ENCODE peak calls at places on chromosomes 3 and 15, in eight cellular contexts. One of them, this sample, is unnamed.

GRCh38 chr15:67480741-67481140 is 40.2 kb upstream of the C15orf61 start:
- DNase-seq in GM23338: no peak
- DNase-seq in colonic mucosa: no peak
- DNase-seq in B cell: no peak
- DNase-seq in AG10803: peak
- DNase-seq in MCF 10A: no peak
- DNase-seq in activated B cell treated with CpG ODN at 0.5 μM for 24 hours: no peak
- DNase-seq in Panc1: no peak
- DNase-seq in this sample: no peak

GRCh38 chr15:65981837-65982696 is 112.8 kb downstream of the RAB11A start:
- DNase-seq in GM23338: peak
- DNase-seq in colonic mucosa: peak
- DNase-seq in B cell: peak
- DNase-seq in AG10803: no peak
- DNase-seq in MCF 10A: peak
- DNase-seq in activated B cell treated with CpG ODN at 0.5 μM for 24 hours: peak
- DNase-seq in Panc1: no peak
- DNase-seq in this sample: no peak

GRCh38 chr3:88987786-88988185 is 119.6 kb upstream of the EPHA3 start:
- DNase-seq in GM23338: no peak
- DNase-seq in colonic mucosa: no peak
- DNase-seq in B cell: no peak
- DNase-seq in AG10803: peak
- DNase-seq in MCF 10A: no peak
- DNase-seq in activated B cell treated with CpG ODN at 0.5 μM for 24 hours: no peak
- DNase-seq in Panc1: no peak
- DNase-seq in this sample: no peak

GRCh38 chr15:50911001-50911400 is 2.5 kb downstream of the AP4E1 start:
- DNase-seq in GM23338: no peak
- DNase-seq in colonic mucosa: no peak
- DNase-seq in B cell: no peak
- DNase-seq in AG10803: peak
- DNase-seq in MCF 10A: no peak
- DNase-seq in activated B cell treated with CpG ODN at 0.5 μM for 24 hours: no peak
- DNase-seq in Panc1: no peak
- DNase-seq in this sample: no peak

GRCh38 chr3:8110966-8111798 is 390.4 kb upstream of the LMCD1 start:
- DNase-seq in GM23338: peak
- DNase-seq in colonic mucosa: peak
- DNase-seq in B cell: peak
- DNase-seq in AG10803: peak
- DNase-seq in MCF 10A: peak
- DNase-seq in activated B cell treated with CpG ODN at 0.5 μM for 24 hours: no peak
- DNase-seq in Panc1: peak
- DNase-seq in this sample: peak

GRCh38 chr3:58206406-58207011 is 4.3 kb downstream of the DNASE1L3 start:
- DNase-seq in GM23338: no peak
- DNase-seq in colonic mucosa: no peak
- DNase-seq in B cell: no peak
- DNase-seq in AG10803: peak
- DNase-seq in MCF 10A: peak
- DNase-seq in activated B cell treated with CpG ODN at 0.5 μM for 24 hours: no peak
- DNase-seq in Panc1: no peak
- DNase-seq in this sample: no peak

GRCh38 chr3:50656417-50657195 is 18.1 kb upstream of the DOCK3 start:
- DNase-seq in GM23338: no peak
- DNase-seq in colonic mucosa: no peak
- DNase-seq in B cell: no peak
- DNase-seq in AG10803: no peak
- DNase-seq in MCF 10A: no peak
- DNase-seq in activated B cell treated with CpG ODN at 0.5 μM for 24 hours: no peak
- DNase-seq in Panc1: no peak
- DNase-seq in this sample: no peak

GRCh38 chr3:48459773-48460516 is 13.4 kb downstream of the ATRIP start:
- DNase-seq in GM23338: no peak
- DNase-seq in colonic mucosa: no peak
- DNase-seq in B cell: no peak
- DNase-seq in AG10803: no peak
- DNase-seq in MCF 10A: no peak
- DNase-seq in activated B cell treated with CpG ODN at 0.5 μM for 24 hours: no peak
- DNase-seq in Panc1: no peak
- DNase-seq in this sample: no peak

GRCh38 chr3:16898595-16899395 is 14.0 kb downstream of the PLCL2 start:
- DNase-seq in GM23338: no peak
- DNase-seq in colonic mucosa: no peak
- DNase-seq in B cell: no peak
- DNase-seq in AG10803: no peak
- DNase-seq in MCF 10A: no peak
- DNase-seq in activated B cell treated with CpG ODN at 0.5 μM for 24 hours: no peak
- DNase-seq in Panc1: no peak
- DNase-seq in this sample: no peak

GRCh38 chr3:14487821-14488220 is 52.3 kb downstream of the GRIP2 start:
- DNase-seq in GM23338: no peak
- DNase-seq in colonic mucosa: no peak
- DNase-seq in B cell: no peak
- DNase-seq in AG10803: no peak
- DNase-seq in MCF 10A: no peak
- DNase-seq in activated B cell treated with CpG ODN at 0.5 μM for 24 hours: no peak
- DNase-seq in Panc1: no peak
- DNase-seq in this sample: no peak

GRCh38 chr15:85615930-85616329 is 178.8 kb downstream of the KLHL25 start:
- DNase-seq in GM23338: peak
- DNase-seq in colonic mucosa: peak
- DNase-seq in B cell: peak
- DNase-seq in AG10803: peak
- DNase-seq in MCF 10A: peak
- DNase-seq in activated B cell treated with CpG ODN at 0.5 μM for 24 hours: no peak
- DNase-seq in Panc1: no peak
- DNase-seq in this sample: no peak

GRCh38 chr3:73623316-73623715 is 1.4 kb downstream of the PDZRN3 start:
- DNase-seq in GM23338: no peak
- DNase-seq in colonic mucosa: no peak
- DNase-seq in B cell: no peak
- DNase-seq in AG10803: no peak
- DNase-seq in MCF 10A: no peak
- DNase-seq in activated B cell treated with CpG ODN at 0.5 μM for 24 hours: no peak
- DNase-seq in Panc1: no peak
- DNase-seq in this sample: no peak

GRCh38 chr15:92000709-92001108 is 147.2 kb downstream of the SLCO3A1 start:
- DNase-seq in GM23338: peak
- DNase-seq in colonic mucosa: no peak
- DNase-seq in B cell: no peak
- DNase-seq in AG10803: no peak
- DNase-seq in MCF 10A: no peak
- DNase-seq in activated B cell treated with CpG ODN at 0.5 μM for 24 hours: no peak
- DNase-seq in Panc1: no peak
- DNase-seq in this sample: no peak

GRCh38 chr15:42879390-42879912 is 41.1 kb downstream of the TTBK2 start:
- DNase-seq in GM23338: no peak
- DNase-seq in colonic mucosa: no peak
- DNase-seq in B cell: no peak
- DNase-seq in AG10803: no peak
- DNase-seq in MCF 10A: no peak
- DNase-seq in activated B cell treated with CpG ODN at 0.5 μM for 24 hours: no peak
- DNase-seq in Panc1: no peak
- DNase-seq in this sample: no peak

GRCh38 chr3:123447749-123448502 is 964 bp downstream of the ADCY5 start:
- DNase-seq in GM23338: peak
- DNase-seq in colonic mucosa: no peak
- DNase-seq in B cell: peak
- DNase-seq in AG10803: no peak
- DNase-seq in MCF 10A: no peak
- DNase-seq in activated B cell treated with CpG ODN at 0.5 μM for 24 hours: peak
- DNase-seq in Panc1: no peak
- DNase-seq in this sample: peak

GRCh38 chr3:49639551-49639950 is 34.6 kb upstream of the APEH start:
- DNase-seq in GM23338: no peak
- DNase-seq in colonic mucosa: no peak
- DNase-seq in B cell: no peak
- DNase-seq in AG10803: peak
- DNase-seq in MCF 10A: no peak
- DNase-seq in activated B cell treated with CpG ODN at 0.5 μM for 24 hours: no peak
- DNase-seq in Panc1: no peak
- DNase-seq in this sample: no peak

GRCh38 chr3:123627673-123628670 is 43.1 kb upstream of the HACD2 start:
- DNase-seq in GM23338: no peak
- DNase-seq in colonic mucosa: no peak
- DNase-seq in B cell: no peak
- DNase-seq in AG10803: no peak
- DNase-seq in MCF 10A: peak
- DNase-seq in activated B cell treated with CpG ODN at 0.5 μM for 24 hours: no peak
- DNase-seq in Panc1: no peak
- DNase-seq in this sample: no peak

GRCh38 chr15:58361291-58361759 is 70.5 kb upstream of the LIPC start:
- DNase-seq in GM23338: no peak
- DNase-seq in colonic mucosa: no peak
- DNase-seq in B cell: no peak
- DNase-seq in AG10803: peak
- DNase-seq in MCF 10A: peak
- DNase-seq in activated B cell treated with CpG ODN at 0.5 μM for 24 hours: no peak
- DNase-seq in Panc1: no peak
- DNase-seq in this sample: no peak

GRCh38 chr15:101613130-101614000 is 38.8 kb downstream of the TM2D3 start:
- DNase-seq in GM23338: no peak
- DNase-seq in colonic mucosa: peak
- DNase-seq in B cell: no peak
- DNase-seq in AG10803: no peak
- DNase-seq in MCF 10A: peak
- DNase-seq in activated B cell treated with CpG ODN at 0.5 μM for 24 hours: no peak
- DNase-seq in Panc1: no peak
- DNase-seq in this sample: no peak

GRCh38 chr15:86743283-86743903 is 663.7 kb downstream of the AGBL1 start:
- DNase-seq in GM23338: peak
- DNase-seq in colonic mucosa: peak
- DNase-seq in B cell: no peak
- DNase-seq in AG10803: no peak
- DNase-seq in MCF 10A: peak
- DNase-seq in activated B cell treated with CpG ODN at 0.5 μM for 24 hours: no peak
- DNase-seq in Panc1: peak
- DNase-seq in this sample: peak

GRCh38 chr15:57438166-57438565 is 61.9 kb downstream of the CGNL1 start:
- DNase-seq in GM23338: no peak
- DNase-seq in colonic mucosa: no peak
- DNase-seq in B cell: no peak
- DNase-seq in AG10803: no peak
- DNase-seq in MCF 10A: no peak
- DNase-seq in activated B cell treated with CpG ODN at 0.5 μM for 24 hours: no peak
- DNase-seq in Panc1: no peak
- DNase-seq in this sample: no peak

GRCh38 chr3:123660900-123661299 is 76.0 kb upstream of the HACD2 start:
- DNase-seq in GM23338: no peak
- DNase-seq in colonic mucosa: peak
- DNase-seq in B cell: no peak
- DNase-seq in AG10803: peak
- DNase-seq in MCF 10A: peak
- DNase-seq in activated B cell treated with CpG ODN at 0.5 μM for 24 hours: no peak
- DNase-seq in Panc1: no peak
- DNase-seq in this sample: no peak

GRCh38 chr3:126956361-126956760 is 26.6 kb upstream of the PLXNA1 start:
- DNase-seq in GM23338: no peak
- DNase-seq in colonic mucosa: no peak
- DNase-seq in B cell: no peak
- DNase-seq in AG10803: no peak
- DNase-seq in MCF 10A: no peak
- DNase-seq in activated B cell treated with CpG ODN at 0.5 μM for 24 hours: no peak
- DNase-seq in Panc1: no peak
- DNase-seq in this sample: no peak

GRCh38 chr15:39213385-39213840 is 367.5 kb upstream of the THBS1 start:
- DNase-seq in GM23338: peak
- DNase-seq in colonic mucosa: no peak
- DNase-seq in B cell: no peak
- DNase-seq in AG10803: peak
- DNase-seq in MCF 10A: peak
- DNase-seq in activated B cell treated with CpG ODN at 0.5 μM for 24 hours: no peak
- DNase-seq in Panc1: no peak
- DNase-seq in this sample: no peak

GRCh38 chr3:55879901-55880331 is 392.8 kb upstream of the WNT5A start:
- DNase-seq in GM23338: no peak
- DNase-seq in colonic mucosa: no peak
- DNase-seq in B cell: no peak
- DNase-seq in AG10803: peak
- DNase-seq in MCF 10A: peak
- DNase-seq in activated B cell treated with CpG ODN at 0.5 μM for 24 hours: no peak
- DNase-seq in Panc1: no peak
- DNase-seq in this sample: no peak

GRCh38 chr15:41661078-41661528 is 898 bp downstream of the MGA start:
- DNase-seq in GM23338: peak
- DNase-seq in colonic mucosa: no peak
- DNase-seq in B cell: peak
- DNase-seq in AG10803: no peak
- DNase-seq in MCF 10A: no peak
- DNase-seq in activated B cell treated with CpG ODN at 0.5 μM for 24 hours: no peak
- DNase-seq in Panc1: no peak
- DNase-seq in this sample: no peak
- TF ChIP-seq CTCF in GM23338: no peak
- TF ChIP-seq CTCF in colonic mucosa: no peak
- TF ChIP-seq CTCF in B cell: no peak
- TF ChIP-seq CTCF in AG10803: no peak
- TF ChIP-seq CTCF in MCF 10A: no peak
- TF ChIP-seq CTCF in activated B cell treated with CpG ODN at 0.5 μM for 24 hours: no peak
- TF ChIP-seq CTCF in Panc1: peak
- TF ChIP-seq CTCF in this sample: no peak

DNA sequence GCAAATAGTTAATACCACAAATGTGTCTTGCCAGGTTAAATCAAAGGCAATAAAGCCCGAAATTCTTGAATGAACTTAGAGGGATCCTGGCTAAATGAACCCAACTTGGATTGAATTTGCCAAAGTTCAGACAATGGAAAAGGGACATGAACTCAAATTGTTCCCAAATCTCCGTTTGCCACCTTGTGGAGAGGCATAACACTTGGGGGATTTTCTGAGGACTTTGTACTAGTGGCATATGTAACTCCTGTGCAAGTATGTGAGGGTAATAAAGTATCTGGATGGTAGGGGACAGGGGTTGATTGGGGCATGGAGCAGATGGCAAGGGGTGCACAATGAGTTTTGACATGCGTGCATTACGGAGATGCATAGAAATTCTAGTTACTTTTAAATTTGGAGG is 1.3 kb upstream of the TCAIM start:
- DNase-seq in GM23338: peak
- DNase-seq in colonic mucosa: no peak
- DNase-seq in B cell: no peak
- DNase-seq in AG10803: peak
- DNase-seq in MCF 10A: no peak
- DNase-seq in activated B cell treated with CpG ODN at 0.5 μM for 24 hours: no peak
- DNase-seq in Panc1: no peak
- DNase-seq in this sample: no peak
- TF ChIP-seq CTCF in GM23338: peak
- TF ChIP-seq CTCF in colonic mucosa: no peak
- TF ChIP-seq CTCF in B cell: no peak
- TF ChIP-seq CTCF in AG10803: peak
- TF ChIP-seq CTCF in MCF 10A: no peak
- TF ChIP-seq CTCF in activated B cell treated with CpG ODN at 0.5 μM for 24 hours: no peak
- TF ChIP-seq CTCF in Panc1: no peak
- TF ChIP-seq CTCF in this sample: no peak

GRCh38 chr3:118269537-118270125 is 765.0 kb downstream of the IGSF11 start:
- DNase-seq in GM23338: no peak
- DNase-seq in colonic mucosa: no peak
- DNase-seq in B cell: no peak
- DNase-seq in AG10803: no peak
- DNase-seq in MCF 10A: no peak
- DNase-seq in activated B cell treated with CpG ODN at 0.5 μM for 24 hours: no peak
- DNase-seq in Panc1: no peak
- DNase-seq in this sample: no peak
- TF ChIP-seq CTCF in GM23338: no peak
- TF ChIP-seq CTCF in colonic mucosa: no peak
- TF ChIP-seq CTCF in B cell: no peak
- TF ChIP-seq CTCF in AG10803: no peak
- TF ChIP-seq CTCF in MCF 10A: no peak
- TF ChIP-seq CTCF in activated B cell treated with CpG ODN at 0.5 μM for 24 hours: no peak
- TF ChIP-seq CTCF in Panc1: no peak
- TF ChIP-seq CTCF in this sample: no peak

GRCh38 chr15:33160054-33160453 is 34.5 kb downstream of the FMN1 start:
- DNase-seq in GM23338: peak
- DNase-seq in colonic mucosa: no peak
- DNase-seq in B cell: no peak
- DNase-seq in AG10803: no peak
- DNase-seq in MCF 10A: no peak
- DNase-seq in activated B cell treated with CpG ODN at 0.5 μM for 24 hours: no peak
- DNase-seq in Panc1: no peak
- DNase-seq in this sample: no peak
- TF ChIP-seq CTCF in GM23338: peak
- TF ChIP-seq CTCF in colonic mucosa: no peak
- TF ChIP-seq CTCF in B cell: no peak
- TF ChIP-seq CTCF in AG10803: peak
- TF ChIP-seq CTCF in MCF 10A: no peak
- TF ChIP-seq CTCF in activated B cell treated with CpG ODN at 0.5 μM for 24 hours: no peak
- TF ChIP-seq CTCF in Panc1: peak
- TF ChIP-seq CTCF in this sample: no peak